ENCODE peak calls at places on chromosomes 2 and 18, in nine cellular contexts. S, H, Z, G, I, V, T, A and C are unnamed samples.

GRCh38 chr2:58601017-58601416 is 359.9 kb upstream of the FANCL start:
- DNase-seq in G (no peak), T (peak), V (no peak), I (no peak), Z (no peak), A (no peak), S (no peak), H (no peak), C (no peak)

GRCh38 chr2:69973335-69973735 is 11.9 kb upstream of the ASPRV1 start:
- DNase-seq in V (peak), G (no peak), I (no peak), T (peak), A (no peak), S (no peak), Z (no peak), H (no peak), C (no peak)

GRCh38 chr2:118185210-118186109 is 97.2 kb downstream of the INSIG2 start:
- DNase-seq in Z (peak), A (peak), H (peak), I (peak), G (peak), V (peak), S (peak), T (peak), C (peak)

GRCh38 chr2:50749226-50749625 is 282.7 kb downstream of the NRXN1 start:
- DNase-seq in I (no peak), G (no peak), H (no peak), A (no peak), V (no peak), Z (no peak), T (no peak), S (no peak), C (no peak)

GRCh38 chr2:237405006-237405559 is 8.9 kb downstream of the COL6A3 start:
- DNase-seq in Z (no peak), T (peak), S (no peak), H (no peak), A (no peak), V (no peak), G (no peak), I (no peak), C (no peak)

GRCh38 chr2:20925265-20925889 is 102.5 kb upstream of the LDAH start:
- DNase-seq in H (no peak), T (peak), S (no peak), I (peak), V (no peak), G (no peak), A (no peak), Z (no peak), C (peak)

GRCh38 chr2:40364143-40364903 is 87.6 kb downstream of the SLC8A1 start:
- DNase-seq in G (no peak), A (no peak), I (no peak), S (no peak), Z (no peak), H (no peak), T (peak), V (no peak), C (no peak)

GRCh38 chr2:156192468-156192867 is 140.1 kb downstream of the NR4A2 start:
- DNase-seq in I (peak), V (no peak), S (no peak), G (no peak), H (no peak), Z (no peak), T (no peak), A (no peak), C (no peak)

GRCh38 chr18:21602302-21602592 is 1.7 kb upstream of the ESCO1 start:
- DNase-seq in V (no peak), G (no peak), T (no peak), S (no peak), H (no peak), I (no peak), A (no peak), Z (no peak), C (no peak)